ENCODE peak calls at places on chromosomes 6 and 20, in five cellular contexts. One of them, this sample, is unnamed.

GRCh38 chr6:166419268-166419667 is 36.5 kb upstream of the MPC1 start:
- DNase-seq in GM12891: peak
- DNase-seq in glutamatergic neuron: no peak
- DNase-seq in T-helper 17 cell: no peak
- DNase-seq in NCI-H1092: no peak
- DNase-seq in this sample: peak

GRCh38 chr6:135274561-135275293 is 93.6 kb downstream of the MYB start:
- DNase-seq in GM12891: no peak
- DNase-seq in glutamatergic neuron: no peak
- DNase-seq in T-helper 17 cell: no peak
- DNase-seq in NCI-H1092: no peak
- DNase-seq in this sample: no peak

GRCh38 chr6:168133186-168133585 is 54.2 kb upstream of the FRMD1 start:
- DNase-seq in GM12891: no peak
- DNase-seq in glutamatergic neuron: no peak
- DNase-seq in T-helper 17 cell: no peak
- DNase-seq in NCI-H1092: no peak
- DNase-seq in this sample: no peak

GRCh38 chr6:46016063-46016608 is 476 bp upstream of the CLIC5 start:
- DNase-seq in GM12891: no peak
- DNase-seq in glutamatergic neuron: no peak
- DNase-seq in T-helper 17 cell: no peak
- DNase-seq in NCI-H1092: no peak
- DNase-seq in this sample: no peak

GRCh38 chr6:11659757-11660156 is 118.8 kb downstream of the ADTRP start:
- DNase-seq in GM12891: no peak
- DNase-seq in glutamatergic neuron: no peak
- DNase-seq in T-helper 17 cell: no peak
- DNase-seq in NCI-H1092: no peak
- DNase-seq in this sample: no peak

GRCh38 chr6:115932481-115932880 is 128.2 kb downstream of the FRK start:
- DNase-seq in GM12891: no peak
- DNase-seq in glutamatergic neuron: no peak
- DNase-seq in T-helper 17 cell: no peak
- DNase-seq in NCI-H1092: no peak
- DNase-seq in this sample: no peak

GRCh38 chr6:143234686-143235085 is 174.0 kb downstream of the AIG1 start:
- DNase-seq in GM12891: no peak
- DNase-seq in glutamatergic neuron: no peak
- DNase-seq in T-helper 17 cell: no peak
- DNase-seq in NCI-H1092: no peak
- DNase-seq in this sample: no peak

GRCh38 chr20:25274481-25274880 is 26.6 kb downstream of the PYGB start:
- DNase-seq in GM12891: no peak
- DNase-seq in glutamatergic neuron: no peak
- DNase-seq in T-helper 17 cell: no peak
- DNase-seq in NCI-H1092: no peak
- DNase-seq in this sample: no peak